ENCODE peak calls at places on chromosomes 3 and 15, in ten cellular contexts. I is body of pancreas, A is esophagus squamous epithelium, Z is thyroid gland, V is GM12892, O is uterus, X is adrenal gland, R is heart left ventricle, P is testis, G is suprapubic skin. L is an unnamed sample.

GRCh38 chr3:148083501-148084267 is 614.0 kb upstream of the AGTR1 start:
- DNase-seq in R (no peak), V (no peak), O (no peak), I (no peak), G (no peak), A (no peak), P (no peak), Z (no peak), X (no peak), L (no peak)

GRCh38 chr15:53884441-53884840 is 93.8 kb upstream of the UNC13C start:
- DNase-seq in R (no peak), G (no peak), I (no peak), P (no peak), A (no peak), X (no peak), O (no peak), Z (no peak), V (no peak), L (no peak)

GRCh38 chr3:174159629-174160028 is 699.5 kb upstream of the NAALADL2 start:
- DNase-seq in A (no peak), Z (no peak), V (no peak), P (no peak), I (no peak), R (no peak), O (no peak), G (no peak), X (no peak), L (no peak)

GRCh38 chr3:115227046-115227445 is 80.0 kb upstream of the ZBTB20 start:
- DNase-seq in O (no peak), Z (no peak), V (no peak), I (no peak), G (no peak), X (no peak), A (no peak), P (no peak), R (no peak), L (no peak)

GRCh38 chr3:119665954-119666559 is 5.7 kb upstream of the POPDC2 start:
- DNase-seq in O (no peak), Z (no peak), R (no peak), X (no peak), P (no peak), G (no peak), V (no peak), I (no peak), A (no peak), L (no peak)

GRCh38 chr3:35641920-35642532 is 2.7 kb downstream of the ARPP21 start:
- DNase-seq in R (no peak), G (no peak), I (no peak), A (no peak), V (no peak), Z (no peak), O (no peak), X (no peak), P (no peak), L (no peak)

GRCh38 chr3:42539871-42540714 is 37.6 kb downstream of the VIPR1 start:
- DNase-seq in Z (peak), R (no peak), P (peak), A (no peak), O (no peak), X (peak), I (peak), G (no peak), V (peak), L (no peak)

GRCh38 chr15:42314818-42315217 is 41.6 kb upstream of the TMEM87A start:
- DNase-seq in I (no peak), Z (no peak), O (no peak), X (no peak), V (no peak), P (no peak), A (no peak), G (no peak), R (no peak), L (no peak)

GRCh38 chr15:70672081-70672480 is 91.3 kb downstream of the UACA start:
- DNase-seq in X (no peak), A (no peak), R (no peak), I (no peak), O (no peak), Z (no peak), P (no peak), G (no peak), V (no peak), L (no peak)

GRCh38 chr15:70045045-70045444 is 52.7 kb downstream of the TLE3 start:
- DNase-seq in I (no peak), Z (no peak), G (no peak), V (no peak), X (no peak), O (no peak), R (no peak), P (no peak), A (no peak), L (no peak)

GRCh38 chr3:13347390-13347966 is 72.6 kb downstream of the NUP210 start:
- DNase-seq in V (no peak), Z (no peak), A (no peak), R (no peak), X (no peak), I (no peak), G (no peak), P (no peak), O (no peak), L (no peak)

GRCh38 chr15:80984856-80985255 is 4.8 kb downstream of the MESD start:
- DNase-seq in R (no peak), A (no peak), X (peak), G (no peak), Z (no peak), V (no peak), I (no peak), P (no peak), O (no peak), L (no peak)

GRCh38 chr3:10342781-10343180 is 21.9 kb upstream of the SEC13 start:
- DNase-seq in Z (no peak), R (no peak), A (no peak), G (no peak), X (no peak), V (no peak), O (no peak), I (no peak), P (no peak), L (no peak)

GRCh38 chr3:17573396-17573795 is 169.0 kb downstream of the TBC1D5 start:
- DNase-seq in I (no peak), V (no peak), P (no peak), Z (no peak), A (no peak), G (no peak), O (no peak), X (no peak), R (no peak), L (no peak)

GRCh38 chr3:95434436-95434835 is 1371.6 kb downstream of the NSUN3 start:
- DNase-seq in O (no peak), G (no peak), X (no peak), R (no peak), V (no peak), A (no peak), Z (no peak), P (no peak), I (no peak), L (no peak)

GRCh38 chr15:37046876-37047614 is 53.3 kb downstream of the MEIS2 start:
- DNase-seq in A (no peak), P (no peak), X (no peak), V (no peak), Z (no peak), I (no peak), G (no peak), O (no peak), R (no peak), L (no peak)

DNA sequence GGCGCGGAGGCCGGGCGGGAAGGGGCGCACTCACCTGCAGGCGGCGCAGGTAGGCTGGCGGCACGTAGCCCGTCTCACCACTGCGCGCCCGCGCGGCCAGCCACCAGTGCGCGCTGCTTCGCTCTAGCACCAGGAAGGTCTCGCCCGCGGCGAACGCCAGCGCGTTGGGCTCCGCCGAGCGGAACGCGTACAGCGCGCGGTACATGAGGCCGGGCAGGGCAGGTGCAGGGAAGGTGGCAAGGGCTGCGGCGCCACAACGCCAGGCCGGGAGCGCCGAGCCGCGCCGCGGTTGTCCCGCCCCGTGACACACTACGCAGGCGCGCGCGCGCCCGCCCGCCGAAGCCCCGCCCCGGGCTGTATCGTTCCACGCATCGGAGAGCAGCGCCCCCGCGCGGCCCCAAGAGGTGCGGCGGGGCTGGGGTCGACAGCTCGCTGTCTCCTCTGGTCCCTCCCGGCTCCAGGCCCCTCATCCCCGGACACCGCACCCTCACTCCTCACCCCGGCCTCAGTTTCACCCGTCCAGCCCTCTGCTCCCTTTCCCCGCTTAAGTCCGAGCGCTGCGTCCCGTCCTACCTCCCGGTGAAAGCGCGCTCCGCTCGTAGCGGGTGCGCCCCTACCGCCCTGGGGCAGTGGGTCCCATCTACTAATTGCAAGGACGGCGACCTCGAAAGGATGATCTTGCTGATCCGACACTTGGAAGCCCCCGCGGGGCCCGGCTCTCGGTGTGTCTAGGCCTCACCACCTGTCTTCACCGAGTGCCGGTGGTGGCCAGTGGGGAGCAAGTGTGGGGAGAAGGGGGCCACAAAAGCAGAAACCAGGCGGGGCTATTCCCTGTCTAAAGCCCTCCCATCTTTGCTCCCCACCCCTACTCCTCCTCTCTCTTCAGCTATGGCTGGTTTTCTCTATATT is at the start of gene NCKIPSD:
- DNase-seq in P (peak), G (peak), R (peak), X (peak), Z (peak), V (peak), I (peak), O (peak), A (peak), L (peak)
- TF ChIP-seq POLR2A in P (peak), G (peak), R (peak), X (peak), Z (peak), V (peak), I (peak), O (peak), A (peak), L (peak)

GRCh38 chr3:49017978-49018706 is at the start of gene DALRD3:
- DNase-seq in P (peak), V (peak), G (peak), Z (peak), X (peak), A (no peak), I (peak), R (peak), O (peak), L (peak)
- TF ChIP-seq POLR2A in P (no peak), V (peak), G (peak), Z (peak), X (peak), A (no peak), I (peak), R (peak), O (peak), L (peak)

DNA sequence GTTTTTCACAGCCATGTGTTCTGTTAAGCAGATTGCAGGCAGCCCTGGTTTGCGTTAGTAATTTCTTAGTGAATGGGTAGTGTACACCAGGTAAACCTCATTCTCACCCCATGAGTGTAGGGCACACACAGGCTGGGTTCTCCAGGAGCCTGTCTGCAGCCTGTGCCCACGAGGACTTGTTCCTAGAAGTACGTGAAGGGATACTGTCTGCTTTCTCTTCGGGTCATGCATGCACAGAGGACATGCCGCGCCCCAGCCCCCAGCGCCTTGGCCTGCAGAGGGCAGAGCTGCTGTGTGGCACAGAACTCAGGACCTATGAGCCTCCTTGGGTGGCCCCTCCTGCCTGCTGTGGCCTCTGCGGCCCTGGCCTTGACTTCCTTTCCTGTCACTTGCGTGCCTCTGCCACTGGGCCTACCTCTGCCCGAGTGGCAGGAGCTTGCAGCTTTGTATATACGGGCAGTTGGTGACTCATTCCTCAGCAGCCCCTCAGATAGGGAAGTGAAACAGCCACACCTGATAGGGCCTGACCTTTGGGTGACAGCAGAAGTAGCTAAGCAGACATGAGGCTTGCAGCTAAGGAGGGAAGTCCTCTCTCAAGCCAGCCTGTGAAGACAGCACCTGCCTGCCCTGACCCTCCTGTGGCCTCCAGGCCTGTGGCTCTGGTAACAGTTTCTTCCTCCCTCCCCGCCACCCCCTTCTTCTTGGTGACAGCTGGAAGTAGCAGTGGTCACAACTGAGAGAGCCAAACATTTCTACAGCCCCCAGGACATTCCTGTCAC is 19.5 kb downstream of the PPCDC start:
- DNase-seq in A (peak), Z (peak), O (peak), V (peak), R (peak), P (peak), G (peak), I (peak), X (peak), L (peak)
- TF ChIP-seq POLR2A in A (no peak), Z (no peak), O (no peak), V (peak), R (no peak), P (no peak), G (no peak), I (no peak), X (no peak), L (no peak)

DNA sequence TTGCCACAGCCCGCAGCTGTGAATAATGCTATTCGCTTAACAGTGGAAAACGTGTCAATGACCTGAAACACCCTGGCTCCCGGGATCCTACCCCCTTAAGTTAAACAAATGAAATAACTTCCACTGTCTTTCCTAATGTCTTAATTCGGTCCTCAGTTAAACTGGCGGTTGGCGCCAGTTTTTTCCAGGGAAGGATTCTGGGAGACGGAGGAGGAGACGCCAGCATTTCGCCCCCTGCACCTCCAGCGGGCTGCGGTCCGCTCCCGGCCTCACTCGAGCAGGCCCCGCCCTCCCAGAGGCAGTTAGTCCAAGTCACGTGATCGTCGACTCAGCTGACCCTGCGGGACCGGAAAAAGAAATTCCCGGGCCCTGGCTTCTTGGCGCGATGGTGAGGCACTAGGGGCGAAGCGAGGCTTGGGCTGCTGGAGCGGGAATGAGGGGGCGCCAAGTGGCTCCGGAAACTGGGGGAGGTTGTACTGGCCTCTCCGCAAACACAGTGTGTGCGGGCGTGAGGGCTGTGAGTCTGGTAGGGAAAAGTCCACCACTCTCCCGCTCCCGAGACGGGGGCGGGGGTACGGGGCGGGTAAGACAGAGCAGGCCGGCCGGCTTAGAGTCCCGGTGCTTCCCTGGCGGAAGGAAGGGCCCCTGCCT is at the start of gene COMMD4:
- DNase-seq in P (peak), V (peak), I (peak), O (peak), X (peak), G (peak), R (peak), A (peak), Z (peak), L (peak)
- TF ChIP-seq POLR2A in P (no peak), V (no peak), I (peak), O (peak), X (peak), G (peak), R (peak), A (no peak), Z (peak), L (no peak)

GRCh38 chr3:4834403-4834866 is 144.8 kb upstream of the BHLHE40 start:
- DNase-seq in I (no peak), R (no peak), P (peak), O (no peak), V (no peak), G (no peak), X (no peak), Z (no peak), A (no peak), L (no peak)
- TF ChIP-seq POLR2A in I (no peak), R (no peak), P (no peak), O (no peak), V (peak), G (no peak), X (no peak), Z (no peak), A (no peak), L (no peak)

GRCh38 chr15:64152507-64153387 is 1.2 kb downstream of the SNX22 start:
- DNase-seq in O (no peak), I (peak), G (no peak), R (no peak), V (no peak), A (no peak), X (peak), Z (peak), P (no peak), L (no peak)
- TF ChIP-seq POLR2A in O (no peak), I (no peak), G (no peak), R (no peak), V (peak), A (no peak), X (no peak), Z (no peak), P (no peak), L (no peak)

GRCh38 chr15:39919740-39920509 is at the start of gene GPR176:
- DNase-seq in G (peak), O (peak), X (peak), A (no peak), R (peak), V (peak), P (peak), Z (peak), I (peak), L (peak)

GRCh38 chr15:39921274-39921638 is 1.2 kb upstream of the GPR176 start:
- DNase-seq in R (no peak), A (no peak), I (no peak), O (no peak), V (no peak), X (no peak), G (no peak), Z (no peak), P (no peak), L (no peak)

GRCh38 chr15:39918688-39919385 is 1.2 kb downstream of the GPR176 start:
- DNase-seq in P (no peak), O (no peak), I (no peak), X (no peak), V (no peak), Z (no peak), R (no peak), A (no peak), G (no peak), L (no peak)

GRCh38 chr15:39919396-39919739 is 698 bp downstream of the GPR176 start:
- DNase-seq in P (no peak), Z (no peak), V (no peak), I (no peak), G (no peak), X (no peak), A (no peak), O (no peak), R (no peak), L (no peak)

DNA sequence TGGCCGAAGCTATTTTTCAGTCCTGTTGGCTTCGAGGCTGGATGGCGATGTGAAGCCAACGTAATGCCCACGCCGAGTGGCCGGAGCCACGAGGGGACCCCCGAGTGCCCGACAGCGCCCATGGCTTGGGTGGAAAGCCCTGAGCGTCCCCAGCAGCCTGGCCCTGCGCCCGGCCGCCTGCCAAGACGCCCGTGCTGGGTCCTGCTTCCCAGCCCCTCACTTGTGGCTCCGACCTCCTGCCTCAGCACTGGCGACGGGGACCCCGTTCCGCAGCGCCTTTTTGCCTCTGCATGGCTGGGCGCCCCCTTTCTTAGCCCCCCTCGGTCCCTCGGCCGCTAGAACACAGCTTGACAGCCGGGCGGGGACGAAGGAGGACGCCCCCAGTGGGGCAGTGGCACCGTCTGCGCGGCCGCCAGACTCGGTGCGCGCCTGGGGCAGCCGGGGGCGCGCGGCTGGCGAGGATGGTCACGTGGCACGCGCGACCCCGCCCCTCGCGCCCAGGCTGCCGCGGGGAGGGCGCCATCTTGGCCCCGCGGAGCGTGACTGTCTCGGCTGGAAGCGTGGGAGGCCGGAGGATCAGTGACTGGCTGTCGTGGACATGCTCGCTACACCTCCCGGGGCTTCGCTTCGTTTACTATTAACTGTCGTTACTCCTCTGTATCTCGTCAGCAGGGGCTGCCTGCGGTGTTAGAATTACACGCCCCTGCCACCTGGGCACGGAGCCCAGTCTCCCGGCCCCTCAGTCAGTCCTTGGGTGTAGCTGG is 626 bp upstream of the GPR176 start:
- DNase-seq in V (peak), G (peak), P (peak), A (peak), I (peak), O (peak), Z (peak), X (peak), R (peak), L (peak)
- TF ChIP-seq POLR2A in V (peak), G (no peak), P (no peak), A (peak), I (peak), O (peak), Z (peak), X (peak), R (peak), L (peak)

DNA sequence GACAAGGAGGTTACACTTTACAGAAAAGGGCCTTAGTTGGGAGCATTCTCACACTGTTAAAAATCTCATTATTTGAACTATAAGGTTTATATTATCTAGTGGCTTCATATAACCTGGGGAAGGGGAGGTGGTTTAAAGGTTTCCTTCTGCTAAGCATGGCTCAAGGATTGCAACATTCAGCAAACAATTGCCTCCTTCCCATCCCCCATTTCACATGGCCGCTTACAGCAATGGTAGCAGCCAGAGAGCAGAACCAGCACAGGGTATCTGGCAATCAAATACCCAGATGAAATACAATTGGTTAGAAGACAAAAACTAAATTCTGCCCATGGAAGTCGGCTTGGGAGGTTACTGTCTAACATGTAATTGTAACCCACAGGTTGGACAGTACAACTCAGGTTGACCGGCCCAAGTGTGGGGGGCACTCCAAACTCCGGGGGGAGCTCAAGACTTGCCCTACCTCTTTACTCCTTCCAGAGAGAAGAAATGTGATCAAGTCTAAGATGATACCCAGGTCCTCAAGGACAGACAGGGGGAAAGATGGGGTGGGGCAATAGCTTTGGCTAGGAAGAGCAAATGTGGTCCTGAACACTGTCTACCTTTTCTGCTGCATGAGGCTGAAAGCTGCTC is 15.5 kb downstream of the ETV5 start:
- DNase-seq in V (no peak), O (no peak), P (no peak), X (no peak), I (peak), G (no peak), A (no peak), R (no peak), Z (no peak), L (no peak)
- TF ChIP-seq POLR2A in V (no peak), O (no peak), P (no peak), X (no peak), I (no peak), G (no peak), A (no peak), R (no peak), Z (no peak), L (no peak)